ENCODE peak calls at places on chromosomes 4 and X, in nine cellular contexts. G, D, K, I, F, B, P, H and L are unnamed samples.

GRCh38 chr4:81454498-81454897 is 17.2 kb downstream of the RASGEF1B start:
- DNase-seq in I (no peak), H (peak), D (no peak), G (no peak), K (no peak), F (no peak), B (no peak), P (no peak), L (no peak)

GRCh38 chr4:2008921-2009650 is at the start of gene NELFA:
- DNase-seq in P (peak), F (peak), I (peak), D (peak), G (peak), H (peak), B (peak), K (peak), L (peak)

GRCh38 chrX:136750364-136750763 is 30.4 kb downstream of the ARHGEF6 start:
- DNase-seq in D (no peak), I (no peak), K (no peak), H (no peak), P (no peak), F (no peak), G (no peak), B (no peak), L (no peak)

GRCh38 chr4:118883861-118884260 is 4.8 kb upstream of the SYNPO2 start:
- DNase-seq in H (no peak), I (no peak), P (no peak), D (no peak), F (no peak), B (peak), G (no peak), K (no peak), L (no peak)

GRCh38 chrX:153184787-153185186 is 5.7 kb downstream of the MAGEA1 start:
- DNase-seq in I (no peak), B (no peak), H (no peak), G (no peak), F (no peak), D (no peak), P (no peak), K (no peak), L (no peak)

GRCh38 chrX:55924574-55924973 is 207.0 kb downstream of the RRAGB start:
- DNase-seq in I (no peak), H (no peak), D (no peak), G (peak), K (no peak), F (no peak), P (no peak), B (no peak), L (no peak)

GRCh38 chr4:117479673-117480072 is 394.3 kb upstream of the TRAM1L1 start:
- DNase-seq in F (no peak), I (no peak), B (no peak), D (no peak), H (peak), P (no peak), K (no peak), G (no peak), L (no peak)

GRCh38 chr4:6063684-6064083 is 45.5 kb upstream of the C4orf50 start:
- DNase-seq in K (no peak), B (no peak), H (no peak), G (no peak), P (no peak), F (no peak), I (no peak), D (no peak), L (no peak)

GRCh38 chr4:8090312-8090711 is 68.3 kb downstream of the ABLIM2 start:
- DNase-seq in H (peak), K (no peak), G (no peak), I (no peak), F (no peak), D (no peak), P (no peak), B (peak), L (no peak)

GRCh38 chr4:99687120-99687519 is 29.5 kb upstream of the C4orf54 start:
- DNase-seq in P (no peak), I (no peak), G (no peak), H (no peak), K (no peak), B (no peak), F (no peak), D (no peak), L (no peak)

GRCh38 chrX:137549073-137549472 is 16.9 kb upstream of the ZIC3 start:
- DNase-seq in H (no peak), F (no peak), K (no peak), I (no peak), D (no peak), P (no peak), G (peak), B (no peak), L (no peak)

GRCh38 chr4:139453041-139453370 is 915 bp upstream of the RAB33B start:
- DNase-seq in F (no peak), H (peak), I (no peak), K (no peak), D (no peak), G (no peak), B (peak), P (no peak), L (peak)

GRCh38 chr4:173001571-173001970 is 167.0 kb upstream of the GALNT7 start:
- DNase-seq in H (no peak), G (no peak), F (no peak), K (no peak), D (no peak), B (no peak), P (no peak), I (no peak), L (no peak)

GRCh38 chrX:152821145-152821765 is 9.3 kb downstream of the CETN2 start:
- DNase-seq in B (peak), P (peak), D (no peak), I (no peak), G (peak), H (peak), K (no peak), F (peak), L (no peak)

GRCh38 chrX:131609480-131609879 is 65.6 kb downstream of the OR13H1 start:
- DNase-seq in H (no peak), B (no peak), D (no peak), P (no peak), K (no peak), F (no peak), G (peak), I (no peak), L (no peak)

GRCh38 chr4:110514889-110515479 is 39.0 kb downstream of the ENPEP start:
- DNase-seq in D (no peak), B (peak), K (no peak), F (peak), P (peak), I (no peak), G (no peak), H (no peak), L (peak)

GRCh38 chr4:16415751-16416150 is 189.5 kb upstream of the TAPT1 start:
- DNase-seq in B (no peak), F (no peak), K (no peak), D (no peak), I (no peak), H (no peak), G (no peak), P (no peak), L (no peak)

GRCh38 chr4:89712141-89712540 is 124.8 kb downstream of the SNCA start:
- DNase-seq in K (no peak), H (no peak), D (no peak), B (no peak), I (no peak), P (no peak), F (no peak), G (no peak), L (no peak)

GRCh38 chrX:140141444-140142029 is 176.2 kb upstream of the CXorf66 start:
- DNase-seq in P (peak), F (peak), K (no peak), I (no peak), D (peak), B (peak), G (peak), H (peak), L (peak)

GRCh38 chr4:148776944-148777343 is 334.7 kb upstream of the NR3C2 start:
- DNase-seq in P (peak), G (no peak), D (no peak), I (no peak), H (no peak), K (no peak), B (no peak), F (peak), L (no peak)

GRCh38 chr4:53479731-53480525 is 102.5 kb downstream of the FIP1L1 start:
- DNase-seq in K (no peak), I (no peak), P (peak), G (no peak), D (no peak), B (no peak), F (no peak), H (no peak), L (no peak)

GRCh38 chr4:86950835-86951525 is 16.2 kb downstream of the AFF1 start:
- DNase-seq in I (no peak), H (no peak), P (no peak), K (no peak), B (no peak), D (no peak), G (no peak), F (no peak), L (no peak)

GRCh38 chr4:26856906-26857277 is 3.7 kb upstream of the STIM2 start:
- DNase-seq in H (no peak), G (no peak), K (no peak), B (no peak), I (no peak), P (no peak), F (no peak), D (no peak), L (peak)

GRCh38 chrX:11908371-11908770 is 150.3 kb downstream of the MSL3 start:
- DNase-seq in G (peak), F (peak), D (no peak), P (peak), K (no peak), I (no peak), B (peak), H (peak), L (peak)